ENCODE peak calls at places on chromosomes 12 and 14, in four cellular contexts. G is adrenal gland, R is sigmoid colon, O is HCT116. H is an unnamed sample.
A peak's percentile ranks its signal among the peaks of the same experiment; 100 is the strongest.

GRCh38 chr12:65756956-65757511 is 67.2 kb upstream of the HMGA2 start:
- DNase-seq in G (no peak), R (no peak), O (no peak), H (no peak)

GRCh38 chr12:82357340-82357739 is 847 bp downstream of the CCDC59 start:
- DNase-seq in R (no peak), G (no peak), O (no peak), H (no peak)

GRCh38 chr12:27703720-27704452 is 6.7 kb upstream of the MRPS35 start:
- DNase-seq in O (peak; percentile 87), G (peak; percentile 72), R (no peak), H (peak; percentile 81)

GRCh38 chr12:29796823-29797263 is 13.1 kb upstream of the TMTC1 start:
- DNase-seq in O (peak; percentile 29), R (peak; percentile 71), G (peak; percentile 67), H (peak; percentile 15)

GRCh38 chr12:45336762-45337596 is 121.1 kb downstream of the ANO6 start:
- DNase-seq in O (no peak), R (no peak), G (no peak), H (no peak)

GRCh38 chr12:51683763-51684357 is 92.8 kb downstream of the SCN8A start:
- DNase-seq in R (no peak), O (no peak), G (peak; percentile 10), H (peak; percentile 62)

GRCh38 chr12:75656650-75657049 is 145.2 kb upstream of the KRR1 start:
- DNase-seq in R (no peak), G (no peak), O (peak; percentile 93), H (no peak)

GRCh38 chr14:104888489-104889373 is 23.7 kb downstream of the CEP170B start:
- DNase-seq in R (peak; percentile 54), O (no peak), G (no peak), H (peak; percentile 11)

GRCh38 chr14:98103705-98104104 is 1168.3 kb downstream of the BCL11B start:
- DNase-seq in G (no peak), O (no peak), R (no peak), H (no peak)

GRCh38 chr14:64704743-64705405 is 650 bp downstream of the PLEKHG3 start:
- DNase-seq in G (no peak), O (no peak), R (peak; percentile 72), H (peak; percentile 75)

GRCh38 chr14:25658988-25659387 is 609.0 kb upstream of the STXBP6 start:
- DNase-seq in G (no peak), R (no peak), O (no peak), H (no peak)

GRCh38 chr12:10191865-10192264 is 13.0 kb downstream of the TMEM52B start:
- DNase-seq in R (no peak), G (peak; percentile 21), O (no peak), H (no peak)

GRCh38 chr12:25252946-25253345 is 2.2 kb upstream of the KRAS start:
- DNase-seq in G (no peak), R (no peak), O (no peak), H (no peak)

GRCh38 chr12:25249951-25250738 is 584 bp downstream of the KRAS start:
- DNase-seq in O (no peak), R (peak; percentile 79), G (peak; percentile 67), H (peak; percentile 53)

GRCh38 chr12:25251749-25252148 is 1.0 kb upstream of the KRAS start:
- DNase-seq in O (no peak), G (no peak), R (no peak), H (no peak)

GRCh38 chr12:25248732-25249131 is 2.0 kb downstream of the KRAS start:
- DNase-seq in O (no peak), R (no peak), G (no peak), H (no peak)

GRCh38 chr12:25250744-25251730 is at the start of gene KRAS:
- DNase-seq in O (peak; percentile 88), G (peak; percentile 98), R (peak; percentile 99), H (peak; percentile 98)
- TF ChIP-seq POLR2A in O (no peak), G (peak; percentile 90), R (peak; percentile 48), H (peak; percentile 85)

DNA sequence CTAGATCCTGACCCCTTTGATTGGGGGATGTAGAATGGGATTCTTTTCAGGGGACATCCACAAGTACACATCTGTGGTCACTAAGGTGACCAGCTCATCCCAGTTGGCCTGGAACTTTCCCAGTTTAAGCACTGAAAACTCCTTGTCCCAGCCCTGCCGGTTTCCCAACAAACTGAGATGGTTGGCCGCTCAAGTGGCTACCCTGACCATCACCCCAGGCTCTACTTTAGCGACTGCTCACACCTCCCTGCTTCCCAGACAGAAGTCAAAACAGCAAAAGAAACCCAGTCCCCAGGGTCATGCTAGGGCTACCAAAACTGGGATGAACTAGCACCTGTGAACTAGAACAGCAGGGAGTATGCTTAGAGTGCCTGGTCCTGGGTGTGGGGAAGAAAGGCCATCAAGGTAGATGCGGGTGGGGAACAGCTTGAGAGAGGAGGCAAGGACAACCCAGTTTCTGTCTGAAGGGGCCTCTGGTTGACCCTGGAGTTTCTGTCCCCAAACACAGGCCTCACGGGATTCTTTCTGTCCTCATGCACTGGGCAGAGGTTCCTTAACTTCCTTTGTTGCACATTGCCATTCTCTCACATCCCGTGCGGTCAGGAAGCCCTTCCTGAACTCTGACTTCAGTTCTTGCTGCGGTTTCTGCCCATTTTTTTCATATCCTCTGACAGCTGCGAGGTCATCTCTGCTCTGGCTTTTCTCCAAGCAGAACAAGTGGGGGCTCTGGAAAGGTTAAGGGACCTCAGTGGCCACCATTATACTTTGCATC is 1.6 kb downstream of the LTB4R start:
- DNase-seq in G (peak; percentile 50), O (no peak), R (peak; percentile 74), H (no peak)
- H3K4me1 ChIP-seq in G (peaks cover 20% of the 10 kb centered on the region), O (peaks cover 28% of the 10 kb centered on the region), R (peaks cover 36% of the 10 kb centered on the region), H (peaks cover 52% of the 10 kb centered on the region)

DNA sequence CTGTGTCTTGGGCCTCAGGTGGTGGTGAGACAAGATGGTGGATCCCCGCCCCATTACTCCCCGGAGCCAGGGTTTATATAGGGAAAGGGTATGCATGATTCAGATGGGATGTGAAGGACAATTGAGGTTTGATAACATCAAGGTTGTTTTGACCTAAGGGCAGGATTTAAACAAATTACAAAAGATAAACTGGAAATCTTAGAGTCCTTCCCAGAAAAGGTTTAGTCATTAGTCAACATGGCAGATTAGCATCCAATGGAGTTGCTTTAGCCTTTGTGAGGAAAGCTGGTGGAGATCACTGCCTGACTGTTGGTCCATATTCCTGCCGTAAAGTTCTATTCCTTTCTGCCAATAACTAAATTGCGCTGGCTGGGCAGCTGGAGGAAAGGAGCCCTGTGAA is 15.6 kb upstream of the FRMD6 start:
- DNase-seq in R (no peak), O (no peak), G (no peak), H (no peak)
- TF ChIP-seq POLR2A in R (no peak), O (no peak), G (no peak), H (no peak)

GRCh38 chr12:2343672-2344071 is 290.9 kb downstream of the CACNA1C start:
- DNase-seq in R (no peak), G (no peak), O (no peak), H (no peak)

GRCh38 chr12:2341871-2342270 is 289.1 kb downstream of the CACNA1C start:
- DNase-seq in R (no peak), O (no peak), G (no peak), H (no peak)

GRCh38 chr12:2338381-2338780 is 285.6 kb downstream of the CACNA1C start:
- DNase-seq in G (no peak), O (no peak), R (no peak), H (no peak)

GRCh38 chr12:2339022-2339431 is 286.2 kb downstream of the CACNA1C start:
- DNase-seq in R (no peak), G (no peak), O (no peak), H (no peak)

GRCh38 chr12:2341051-2341751 is 288.4 kb downstream of the CACNA1C start:
- DNase-seq in G (no peak), O (no peak), R (no peak), H (no peak)
- H3K4me1 ChIP-seq in G (peaks cover 3% of the 10 kb centered on the region), O (peaks cover 42% of the 10 kb centered on the region), R (peaks cover 81% of the 10 kb centered on the region), H (no peaks in the 10 kb centered on the region)

GRCh38 chr12:42238240-42239140 is at the start of gene YAF2:
- DNase-seq in R (peak; percentile 96), G (peak; percentile 91), O (peak; percentile 70), H (peak; percentile 91)
- TF ChIP-seq POLR2A in R (no peak), G (peak; percentile 79), O (no peak), H (peak; percentile 39)